ENCODE peak calls at places on chromosomes 7 and 10, in seven cellular contexts. One of them, this sample, is unnamed.

GRCh38 chr7:30225863-30226361 is 58.5 kb upstream of the ZNRF2 start:
- DNase-seq in NCI-H2081: peak; percentile 65
- DNase-seq in GM03348: peak; percentile 36
- DNase-seq in stimulated activated CD4-positive, alpha-beta T cell treated with anti-CD3 and anti-CD28 coated beads, Interleukin-4, amount 100 ng/mL, for 24 hours: no peak
- DNase-seq in activated T-helper 1 cell treated with anti-CD3 and anti-CD28 coated beads, Interleukin-2, amount 50 U/mL, for 16 hours: no peak
- DNase-seq in GM13976: peak; percentile 50
- DNase-seq in natural killer cell treated with Interleukin-12 subunit alpha and Interleukin-12 subunit beta and Interleukin-15 and Interleukin-18, amount 100 ng/mL, for 72 hours: no peak
- DNase-seq in this sample: no peak

GRCh38 chr10:93461807-93462178 is 20.3 kb downstream of the MYOF start:
- DNase-seq in natural killer cell treated with Interleukin-12 subunit alpha and Interleukin-12 subunit beta and Interleukin-15 and Interleukin-18, amount 100 ng/mL, for 72 hours: no peak
- DNase-seq in activated T-helper 1 cell treated with anti-CD3 and anti-CD28 coated beads, Interleukin-2, amount 50 U/mL, for 16 hours: no peak
- DNase-seq in GM13976: no peak
- DNase-seq in NCI-H2081: no peak
- DNase-seq in stimulated activated CD4-positive, alpha-beta T cell treated with anti-CD3 and anti-CD28 coated beads, Interleukin-4, amount 100 ng/mL, for 24 hours: no peak
- DNase-seq in GM03348: peak; percentile 38
- DNase-seq in this sample: no peak

GRCh38 chr10:2920638-2921037 is 146.7 kb upstream of the PFKP start:
- DNase-seq in stimulated activated CD4-positive, alpha-beta T cell treated with anti-CD3 and anti-CD28 coated beads, Interleukin-4, amount 100 ng/mL, for 24 hours: no peak
- DNase-seq in GM13976: no peak
- DNase-seq in natural killer cell treated with Interleukin-12 subunit alpha and Interleukin-12 subunit beta and Interleukin-15 and Interleukin-18, amount 100 ng/mL, for 72 hours: no peak
- DNase-seq in NCI-H2081: no peak
- DNase-seq in activated T-helper 1 cell treated with anti-CD3 and anti-CD28 coated beads, Interleukin-2, amount 50 U/mL, for 16 hours: no peak
- DNase-seq in GM03348: no peak
- DNase-seq in this sample: no peak

GRCh38 chr7:126222782-126223181 is 1030.0 kb downstream of the GRM8 start:
- DNase-seq in stimulated activated CD4-positive, alpha-beta T cell treated with anti-CD3 and anti-CD28 coated beads, Interleukin-4, amount 100 ng/mL, for 24 hours: no peak
- DNase-seq in NCI-H2081: no peak
- DNase-seq in activated T-helper 1 cell treated with anti-CD3 and anti-CD28 coated beads, Interleukin-2, amount 50 U/mL, for 16 hours: no peak
- DNase-seq in natural killer cell treated with Interleukin-12 subunit alpha and Interleukin-12 subunit beta and Interleukin-15 and Interleukin-18, amount 100 ng/mL, for 72 hours: no peak
- DNase-seq in GM13976: no peak
- DNase-seq in GM03348: no peak
- DNase-seq in this sample: no peak

GRCh38 chr10:125227546-125227945 is 67.2 kb upstream of the CTBP2 start:
- DNase-seq in NCI-H2081: no peak
- DNase-seq in activated T-helper 1 cell treated with anti-CD3 and anti-CD28 coated beads, Interleukin-2, amount 50 U/mL, for 16 hours: no peak
- DNase-seq in natural killer cell treated with Interleukin-12 subunit alpha and Interleukin-12 subunit beta and Interleukin-15 and Interleukin-18, amount 100 ng/mL, for 72 hours: no peak
- DNase-seq in stimulated activated CD4-positive, alpha-beta T cell treated with anti-CD3 and anti-CD28 coated beads, Interleukin-4, amount 100 ng/mL, for 24 hours: no peak
- DNase-seq in GM13976: no peak
- DNase-seq in GM03348: no peak
- DNase-seq in this sample: no peak

GRCh38 chr7:117347480-117347879 is 24.6 kb upstream of the WNT2 start:
- DNase-seq in GM03348: no peak
- DNase-seq in natural killer cell treated with Interleukin-12 subunit alpha and Interleukin-12 subunit beta and Interleukin-15 and Interleukin-18, amount 100 ng/mL, for 72 hours: no peak
- DNase-seq in stimulated activated CD4-positive, alpha-beta T cell treated with anti-CD3 and anti-CD28 coated beads, Interleukin-4, amount 100 ng/mL, for 24 hours: no peak
- DNase-seq in GM13976: no peak
- DNase-seq in NCI-H2081: no peak
- DNase-seq in activated T-helper 1 cell treated with anti-CD3 and anti-CD28 coated beads, Interleukin-2, amount 50 U/mL, for 16 hours: no peak
- DNase-seq in this sample: no peak

GRCh38 chr10:29186221-29186620 is 102.6 kb upstream of the LYZL1 start:
- DNase-seq in activated T-helper 1 cell treated with anti-CD3 and anti-CD28 coated beads, Interleukin-2, amount 50 U/mL, for 16 hours: no peak
- DNase-seq in GM03348: no peak
- DNase-seq in NCI-H2081: no peak
- DNase-seq in stimulated activated CD4-positive, alpha-beta T cell treated with anti-CD3 and anti-CD28 coated beads, Interleukin-4, amount 100 ng/mL, for 24 hours: no peak
- DNase-seq in GM13976: no peak
- DNase-seq in natural killer cell treated with Interleukin-12 subunit alpha and Interleukin-12 subunit beta and Interleukin-15 and Interleukin-18, amount 100 ng/mL, for 72 hours: no peak
- DNase-seq in this sample: no peak

GRCh38 chr7:128221929-128222403 is 19.1 kb upstream of the LEP start:
- DNase-seq in NCI-H2081: no peak
- DNase-seq in GM03348: peak; percentile 83
- DNase-seq in natural killer cell treated with Interleukin-12 subunit alpha and Interleukin-12 subunit beta and Interleukin-15 and Interleukin-18, amount 100 ng/mL, for 72 hours: no peak
- DNase-seq in activated T-helper 1 cell treated with anti-CD3 and anti-CD28 coated beads, Interleukin-2, amount 50 U/mL, for 16 hours: no peak
- DNase-seq in stimulated activated CD4-positive, alpha-beta T cell treated with anti-CD3 and anti-CD28 coated beads, Interleukin-4, amount 100 ng/mL, for 24 hours: no peak
- DNase-seq in GM13976: no peak
- DNase-seq in this sample: no peak

GRCh38 chr7:142488234-142488633 is 230.4 kb upstream of the PRSS58 start:
- DNase-seq in stimulated activated CD4-positive, alpha-beta T cell treated with anti-CD3 and anti-CD28 coated beads, Interleukin-4, amount 100 ng/mL, for 24 hours: no peak
- DNase-seq in GM03348: no peak
- DNase-seq in activated T-helper 1 cell treated with anti-CD3 and anti-CD28 coated beads, Interleukin-2, amount 50 U/mL, for 16 hours: no peak
- DNase-seq in natural killer cell treated with Interleukin-12 subunit alpha and Interleukin-12 subunit beta and Interleukin-15 and Interleukin-18, amount 100 ng/mL, for 72 hours: no peak
- DNase-seq in NCI-H2081: no peak
- DNase-seq in GM13976: no peak
- DNase-seq in this sample: no peak

GRCh38 chr7:138555684-138556083 is 95.6 kb downstream of the TRIM24 start:
- DNase-seq in GM03348: no peak
- DNase-seq in NCI-H2081: no peak
- DNase-seq in natural killer cell treated with Interleukin-12 subunit alpha and Interleukin-12 subunit beta and Interleukin-15 and Interleukin-18, amount 100 ng/mL, for 72 hours: no peak
- DNase-seq in stimulated activated CD4-positive, alpha-beta T cell treated with anti-CD3 and anti-CD28 coated beads, Interleukin-4, amount 100 ng/mL, for 24 hours: no peak
- DNase-seq in GM13976: no peak
- DNase-seq in activated T-helper 1 cell treated with anti-CD3 and anti-CD28 coated beads, Interleukin-2, amount 50 U/mL, for 16 hours: no peak
- DNase-seq in this sample: no peak

GRCh38 chr7:156609010-156609877 is 31.3 kb upstream of the RNF32 start:
- DNase-seq in GM13976: no peak
- DNase-seq in natural killer cell treated with Interleukin-12 subunit alpha and Interleukin-12 subunit beta and Interleukin-15 and Interleukin-18, amount 100 ng/mL, for 72 hours: no peak
- DNase-seq in stimulated activated CD4-positive, alpha-beta T cell treated with anti-CD3 and anti-CD28 coated beads, Interleukin-4, amount 100 ng/mL, for 24 hours: no peak
- DNase-seq in GM03348: no peak
- DNase-seq in activated T-helper 1 cell treated with anti-CD3 and anti-CD28 coated beads, Interleukin-2, amount 50 U/mL, for 16 hours: no peak
- DNase-seq in NCI-H2081: no peak
- DNase-seq in this sample: no peak

GRCh38 chr10:93412801-93413200 is 69.3 kb downstream of the MYOF start:
- DNase-seq in GM03348: no peak
- DNase-seq in stimulated activated CD4-positive, alpha-beta T cell treated with anti-CD3 and anti-CD28 coated beads, Interleukin-4, amount 100 ng/mL, for 24 hours: no peak
- DNase-seq in activated T-helper 1 cell treated with anti-CD3 and anti-CD28 coated beads, Interleukin-2, amount 50 U/mL, for 16 hours: no peak
- DNase-seq in natural killer cell treated with Interleukin-12 subunit alpha and Interleukin-12 subunit beta and Interleukin-15 and Interleukin-18, amount 100 ng/mL, for 72 hours: no peak
- DNase-seq in GM13976: no peak
- DNase-seq in NCI-H2081: no peak
- DNase-seq in this sample: no peak

GRCh38 chr10:125146791-125147604 is 13.4 kb downstream of the CTBP2 start:
- DNase-seq in natural killer cell treated with Interleukin-12 subunit alpha and Interleukin-12 subunit beta and Interleukin-15 and Interleukin-18, amount 100 ng/mL, for 72 hours: no peak
- DNase-seq in stimulated activated CD4-positive, alpha-beta T cell treated with anti-CD3 and anti-CD28 coated beads, Interleukin-4, amount 100 ng/mL, for 24 hours: no peak
- DNase-seq in activated T-helper 1 cell treated with anti-CD3 and anti-CD28 coated beads, Interleukin-2, amount 50 U/mL, for 16 hours: no peak
- DNase-seq in GM03348: peak; percentile 66
- DNase-seq in NCI-H2081: no peak
- DNase-seq in GM13976: peak; percentile 48
- DNase-seq in this sample: no peak

GRCh38 chr7:79528421-79528820 is 75.0 kb upstream of the MAGI2 start:
- DNase-seq in GM13976: no peak
- DNase-seq in activated T-helper 1 cell treated with anti-CD3 and anti-CD28 coated beads, Interleukin-2, amount 50 U/mL, for 16 hours: no peak
- DNase-seq in natural killer cell treated with Interleukin-12 subunit alpha and Interleukin-12 subunit beta and Interleukin-15 and Interleukin-18, amount 100 ng/mL, for 72 hours: no peak
- DNase-seq in GM03348: no peak
- DNase-seq in stimulated activated CD4-positive, alpha-beta T cell treated with anti-CD3 and anti-CD28 coated beads, Interleukin-4, amount 100 ng/mL, for 24 hours: no peak
- DNase-seq in NCI-H2081: no peak
- DNase-seq in this sample: no peak

GRCh38 chr7:771241-772004 is 44.3 kb upstream of the PRKAR1B start:
- DNase-seq in activated T-helper 1 cell treated with anti-CD3 and anti-CD28 coated beads, Interleukin-2, amount 50 U/mL, for 16 hours: no peak
- DNase-seq in NCI-H2081: no peak
- DNase-seq in GM13976: no peak
- DNase-seq in GM03348: no peak
- DNase-seq in stimulated activated CD4-positive, alpha-beta T cell treated with anti-CD3 and anti-CD28 coated beads, Interleukin-4, amount 100 ng/mL, for 24 hours: no peak
- DNase-seq in natural killer cell treated with Interleukin-12 subunit alpha and Interleukin-12 subunit beta and Interleukin-15 and Interleukin-18, amount 100 ng/mL, for 72 hours: no peak
- DNase-seq in this sample: no peak

GRCh38 chr7:504221-505081 is 15.2 kb downstream of the PDGFA start:
- DNase-seq in natural killer cell treated with Interleukin-12 subunit alpha and Interleukin-12 subunit beta and Interleukin-15 and Interleukin-18, amount 100 ng/mL, for 72 hours: no peak
- DNase-seq in activated T-helper 1 cell treated with anti-CD3 and anti-CD28 coated beads, Interleukin-2, amount 50 U/mL, for 16 hours: no peak
- DNase-seq in NCI-H2081: no peak
- DNase-seq in stimulated activated CD4-positive, alpha-beta T cell treated with anti-CD3 and anti-CD28 coated beads, Interleukin-4, amount 100 ng/mL, for 24 hours: no peak
- DNase-seq in GM03348: no peak
- DNase-seq in GM13976: no peak
- DNase-seq in this sample: no peak

GRCh38 chr10:7962592-7962991 is 91.9 kb upstream of the GATA3 start:
- DNase-seq in activated T-helper 1 cell treated with anti-CD3 and anti-CD28 coated beads, Interleukin-2, amount 50 U/mL, for 16 hours: no peak
- DNase-seq in NCI-H2081: no peak
- DNase-seq in GM13976: no peak
- DNase-seq in stimulated activated CD4-positive, alpha-beta T cell treated with anti-CD3 and anti-CD28 coated beads, Interleukin-4, amount 100 ng/mL, for 24 hours: no peak
- DNase-seq in natural killer cell treated with Interleukin-12 subunit alpha and Interleukin-12 subunit beta and Interleukin-15 and Interleukin-18, amount 100 ng/mL, for 72 hours: no peak
- DNase-seq in GM03348: no peak
- DNase-seq in this sample: no peak